ENCODE peak calls at places on chromosomes 11 and 22, in seven cellular contexts. F, J, M, G, E, K and P are unnamed samples.

GRCh38 chr11:13463779-13464290 is 813 bp upstream of the BTBD10 start:
- DNase-seq in E (no peak), F (no peak), M (no peak), G (no peak), K (peak), J (peak), P (no peak)

GRCh38 chr11:40054631-40055030 is 1404.8 kb downstream of the LRRC4C start:
- DNase-seq in G (no peak), E (no peak), M (peak), J (no peak), K (no peak), F (no peak), P (no peak)

GRCh38 chr11:108496643-108497256 is 1.4 kb downstream of the POGLUT3 start:
- DNase-seq in E (peak), G (no peak), F (peak), K (no peak), M (peak), J (no peak), P (no peak)

GRCh38 chr22:34111210-34111824 is 191.0 kb upstream of the LARGE1 start:
- DNase-seq in E (no peak), J (peak), K (peak), M (peak), G (no peak), F (no peak), P (peak)

GRCh38 chr11:64559351-64560138 is 31.5 kb upstream of the SLC22A12 start:
- DNase-seq in G (no peak), E (no peak), M (no peak), J (no peak), K (no peak), F (no peak), P (no peak)

GRCh38 chr11:12019337-12019736 is 10.9 kb upstream of the DKK3 start:
- DNase-seq in M (no peak), E (no peak), F (no peak), J (no peak), K (no peak), G (no peak), P (no peak)

GRCh38 chr22:49324527-49325491 is 502.9 kb downstream of the BRD1 start:
- DNase-seq in K (no peak), J (no peak), F (no peak), E (no peak), G (no peak), M (no peak), P (no peak)

GRCh38 chr11:251550-251949 is 14.8 kb downstream of the PSMD13 start:
- DNase-seq in K (no peak), F (no peak), G (no peak), E (no peak), M (no peak), J (no peak), P (no peak)

GRCh38 chr11:64849600-64850356 is 5.3 kb upstream of the CDC42BPG start:
- DNase-seq in K (no peak), G (peak), J (no peak), E (no peak), F (no peak), M (peak), P (no peak)

GRCh38 chr11:33507967-33508366 is 192.7 kb downstream of the C11orf91 start:
- DNase-seq in M (peak), K (no peak), J (no peak), F (peak), E (peak), G (no peak), P (no peak)

GRCh38 chr22:27576815-27577564 is 224.6 kb downstream of the MN1 start:
- DNase-seq in M (no peak), E (no peak), G (peak), F (peak), K (no peak), J (no peak), P (no peak)

GRCh38 chr11:10872097-10872496 is 14.2 kb upstream of the ZBED5 start:
- DNase-seq in K (no peak), G (no peak), M (no peak), J (no peak), E (no peak), F (no peak), P (no peak)

GRCh38 chr11:14021738-14022137 is 59.2 kb downstream of the SPON1 start:
- DNase-seq in G (no peak), M (no peak), E (no peak), J (no peak), K (no peak), F (no peak), P (no peak)

GRCh38 chr11:42237701-42238235 is 778.3 kb upstream of the LRRC4C start:
- DNase-seq in M (no peak), K (peak), J (no peak), G (no peak), E (peak), F (no peak), P (no peak)

GRCh38 chr22:28207281-28208030 is 288.4 kb upstream of the PITPNB start:
- DNase-seq in F (no peak), J (no peak), G (no peak), E (peak), M (peak), K (no peak), P (no peak)

GRCh38 chr11:113373306-113373705 is 14.3 kb upstream of the ANKK1 start:
- DNase-seq in K (peak), J (no peak), M (peak), F (peak), G (no peak), E (peak), P (no peak)

GRCh38 chr22:17260950-17261349 is 41.7 kb upstream of the ADA2 start:
- DNase-seq in E (no peak), K (no peak), M (no peak), J (no peak), F (no peak), G (no peak), P (no peak)

GRCh38 chr11:45178890-45179663 is 32.6 kb downstream of the PRDM11 start:
- DNase-seq in F (peak), J (no peak), G (no peak), M (no peak), K (peak), E (peak), P (no peak)